ENCODE peak calls at places on chromosomes 11 and 22, in seven cellular contexts. O, Y, Q, Z, H, A and G are unnamed samples. For H3K36me3 and H3K27me3, the result is how much of the 10 kb centered on the place peaks cover.

GRCh38 chr11:128621491-128622136 is 34.3 kb upstream of the ETS1 start:
- DNase-seq in O (no peak), Z (peak), H (no peak), Q (no peak), A (no peak), Y (no peak), G (peak)

GRCh38 chr11:122642472-122642922 is 13.0 kb upstream of the UBASH3B start:
- DNase-seq in A (no peak), O (no peak), Y (no peak), H (no peak), Z (peak), Q (no peak), G (peak)

GRCh38 chr22:23268139-23268712 is 87.9 kb downstream of the BCR start:
- DNase-seq in Z (no peak), Q (peak), H (no peak), A (no peak), O (no peak), Y (no peak), G (no peak)

GRCh38 chr11:62621567-62622470 is at the start of gene B3GAT3:
- DNase-seq in A (peak), H (peak), Q (peak), Z (peak), O (peak), Y (peak), G (peak)

GRCh38 chr22:22745225-22746060 is 101.0 kb downstream of the GGTLC2 start:
- DNase-seq in Z (no peak), Q (peak), A (peak), O (no peak), Y (peak), H (no peak), G (peak)

GRCh38 chr11:8011981-8012444 is 24.9 kb downstream of the EIF3F start:
- DNase-seq in H (no peak), Y (no peak), A (no peak), Z (peak), Q (no peak), O (no peak), G (peak)

GRCh38 chr11:105641433-105641832 is 31.6 kb downstream of the GRIA4 start:
- DNase-seq in H (no peak), Y (no peak), O (no peak), Z (no peak), Q (no peak), A (no peak), G (peak)

GRCh38 chr22:27726726-27727449 is 74.7 kb downstream of the MN1 start:
- DNase-seq in Q (peak), Y (no peak), O (no peak), Z (peak), H (no peak), A (no peak), G (peak)

GRCh38 chr11:128341280-128341679 is 246.1 kb downstream of the ETS1 start:
- DNase-seq in O (no peak), Q (no peak), A (no peak), Z (no peak), H (no peak), Y (peak), G (peak)

GRCh38 chr11:126647735-126648134 is 292.2 kb downstream of the ST3GAL4 start:
- DNase-seq in Z (peak), O (no peak), Y (no peak), A (peak), Q (no peak), H (no peak), G (peak)

GRCh38 chr11:11338304-11338703 is 14.7 kb downstream of the CSNK2A3 start:
- DNase-seq in O (no peak), A (no peak), Y (no peak), Q (no peak), Z (no peak), H (no peak), G (no peak)

GRCh38 chr11:85766801-85767200 is 44.1 kb downstream of the SYTL2 start:
- DNase-seq in Y (no peak), O (no peak), Z (peak), A (no peak), Q (no peak), H (no peak), G (no peak)

GRCh38 chr11:78941226-78941851 is 366.7 kb upstream of the NARS2 start:
- DNase-seq in O (no peak), Q (no peak), A (no peak), Z (no peak), H (peak), Y (no peak), G (no peak)

GRCh38 chr11:102626686-102627085 is 1.6 kb upstream of the MMP20 start:
- DNase-seq in H (no peak), Z (no peak), Y (no peak), A (no peak), O (no peak), Q (no peak), G (no peak)

GRCh38 chr11:88281317-88281712 is 56.2 kb downstream of the CTSC start:
- DNase-seq in Z (peak), A (peak), Q (no peak), H (no peak), O (no peak), Y (no peak), G (peak)

DNA sequence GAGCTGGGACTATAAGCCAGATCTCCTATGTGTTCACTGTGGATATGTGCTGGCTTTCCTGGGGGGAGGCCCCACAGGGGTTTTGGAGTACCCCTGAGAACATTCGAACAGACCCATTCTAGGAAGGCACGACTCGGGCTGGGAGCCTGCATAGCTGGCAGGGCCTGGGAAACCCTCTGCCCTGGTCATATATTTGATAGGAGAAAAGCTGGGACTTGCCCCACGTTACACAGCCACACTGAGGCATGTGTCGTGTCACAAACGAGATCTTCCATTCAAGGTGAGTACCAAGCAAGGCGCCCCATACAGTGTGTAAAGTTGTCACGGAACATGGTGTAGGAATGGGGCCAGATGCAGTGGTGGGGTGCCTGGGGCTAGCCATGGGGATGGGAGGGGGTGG is 11.2 kb downstream of the MYO7A start:
- DNase-seq in Y (no peak), O (no peak), Q (no peak), H (no peak), A (no peak), Z (no peak), G (no peak)
- TF ChIP-seq CTCF in Y (no peak), O (no peak), Q (no peak), H (no peak), A (no peak), Z (no peak), G (no peak)

GRCh38 chr11:129911298-129911697 is 15.9 kb upstream of the NFRKB start:
- DNase-seq in Q (no peak), A (no peak), H (no peak), O (no peak), Z (peak), Y (no peak), G (peak)

GRCh38 chr11:129905402-129905801 is 10.0 kb upstream of the NFRKB start:
- DNase-seq in H (no peak), O (no peak), A (no peak), Q (no peak), Y (no peak), Z (no peak), G (no peak)

DNA sequence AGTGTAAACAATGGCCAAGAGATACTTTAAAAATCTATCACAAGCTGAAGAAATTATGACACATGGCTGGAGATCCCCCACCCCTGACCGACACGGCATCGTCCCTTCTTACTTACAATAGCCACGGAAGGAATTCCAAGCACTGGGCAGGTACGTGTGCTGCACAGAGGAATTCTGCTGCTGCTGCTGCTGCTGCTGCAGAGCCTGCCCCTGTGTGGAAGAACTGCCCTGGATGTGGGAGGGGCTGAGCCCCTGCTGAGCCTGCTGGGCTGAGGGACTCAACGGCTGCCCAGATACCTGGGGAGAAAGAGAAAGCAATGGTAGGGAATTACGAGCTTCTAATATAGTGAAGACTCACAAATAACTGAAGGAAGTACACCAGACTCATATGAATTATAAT is 15.0 kb upstream of the NFRKB start:
- DNase-seq in Q (peak), A (peak), O (no peak), H (no peak), Y (no peak), Z (no peak), G (no peak)
- H3K36me3 ChIP-seq in Q (under half), A (under half), O (under half), H (under half), Y (under half), Z (under half), G (under half)

DNA sequence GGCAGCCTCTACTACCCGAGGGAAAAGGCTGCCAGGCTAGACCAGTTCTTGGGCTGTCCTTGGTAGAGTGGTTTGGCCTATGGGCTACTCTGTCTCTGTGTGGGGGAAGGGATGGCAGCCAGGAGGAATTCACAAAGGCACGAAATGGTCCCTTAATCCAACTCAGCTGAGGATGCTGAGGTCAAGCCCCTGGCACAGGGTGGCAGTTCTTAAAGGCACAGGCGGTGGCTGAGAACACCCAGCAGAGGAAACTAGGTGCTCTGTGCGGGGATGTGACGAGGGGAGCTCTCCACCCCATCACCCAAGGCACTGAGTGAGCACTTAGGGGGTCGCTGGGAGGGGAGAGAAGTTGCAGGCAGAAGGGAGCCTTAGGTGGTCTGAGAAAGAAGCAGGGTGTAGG is at the start of gene MFRP:
- DNase-seq in O (no peak), Z (no peak), Y (no peak), H (no peak), Q (no peak), A (no peak), G (no peak)
- H3K27me3 ChIP-seq in O (under half), Z (under half), Y (under half), H (under half), Q (under half), A (under half), G (under half)

GRCh38 chr11:32289701-32290100 is 145.6 kb downstream of the WT1 start:
- DNase-seq in Y (no peak), A (no peak), Q (no peak), O (no peak), Z (no peak), H (no peak), G (no peak)

GRCh38 chr11:32290783-32291182 is 144.6 kb downstream of the WT1 start:
- DNase-seq in H (no peak), A (no peak), Q (no peak), Z (no peak), O (no peak), Y (no peak), G (no peak)

DNA sequence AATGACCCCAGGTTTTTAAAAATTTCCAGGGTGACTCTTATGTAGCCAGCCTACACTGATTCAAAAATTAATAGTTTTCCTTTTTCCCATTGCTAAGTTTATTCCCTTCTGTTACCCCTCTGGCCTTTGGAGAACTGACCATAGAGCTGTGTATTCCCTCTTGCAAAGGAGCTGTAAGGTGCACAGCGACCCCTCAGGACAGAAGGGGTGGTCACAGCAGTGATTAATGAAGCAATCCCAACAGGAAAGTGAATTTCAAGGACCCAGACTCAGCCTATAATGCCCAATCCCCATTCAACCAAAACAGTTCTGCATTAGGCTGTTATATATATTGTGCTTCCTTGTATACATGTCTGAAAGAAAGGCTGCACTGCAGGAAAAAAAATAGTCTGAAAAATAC is 147.1 kb downstream of the WT1 start:
- DNase-seq in A (peak), Y (no peak), O (no peak), H (no peak), Q (peak), Z (no peak), G (no peak)
- TF ChIP-seq CTCF in A (peak), Y (no peak), O (no peak), H (no peak), Q (peak), Z (peak), G (no peak)

DNA sequence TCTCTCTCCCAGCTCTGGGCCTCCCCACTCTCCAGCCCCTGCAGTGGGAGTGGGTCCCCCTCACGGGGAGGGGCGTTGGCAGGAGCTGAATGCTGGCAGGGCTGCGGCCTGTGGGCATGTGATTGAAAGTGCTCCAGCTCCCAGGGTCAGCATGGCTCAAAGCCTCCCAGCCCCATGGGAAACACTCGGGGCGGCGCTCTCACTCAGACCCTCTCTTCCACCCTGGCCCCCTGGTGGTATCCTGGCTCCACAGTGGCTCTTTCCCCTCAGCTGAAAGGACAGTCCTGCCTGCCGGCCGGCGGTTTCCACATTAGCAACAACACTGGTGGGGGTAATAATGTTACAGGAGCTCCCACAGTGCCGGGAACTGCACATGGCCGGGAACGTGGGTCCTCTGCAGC is 35.5 kb downstream of the POLR3H start:
- DNase-seq in O (no peak), Z (no peak), Q (no peak), H (no peak), A (no peak), Y (no peak), G (no peak)
- H3K36me3 ChIP-seq in O (under half), Z (under half), Q (under half), H (under half), A (under half), Y (under half), G (under half)

GRCh38 chr11:72676874-72677341 is 2.7 kb upstream of the PDE2A start:
- DNase-seq in Q (peak), Z (peak), Y (peak), A (peak), H (peak), O (no peak), G (peak)
- H3K27me3 ChIP-seq in Q (half or more), Z (half or more), Y (under half), A (half or more), H (under half), O (under half), G (under half)

GRCh38 chr11:47271328-47271727 is 1.4 kb downstream of the MADD start:
- DNase-seq in A (no peak), Y (no peak), Q (no peak), O (no peak), H (no peak), Z (no peak), G (no peak)

GRCh38 chr11:47269002-47269828 is 718 bp upstream of the MADD start:
- DNase-seq in Z (peak), Q (peak), H (peak), A (peak), Y (peak), O (peak), G (peak)

GRCh38 chr11:47271961-47272661 is 2.2 kb downstream of the MADD start:
- DNase-seq in H (peak), Y (no peak), O (no peak), Q (peak), A (no peak), Z (no peak), G (no peak)

GRCh38 chr11:47269829-47270305 is at the start of gene MADD:
- DNase-seq in Q (peak), Y (peak), A (peak), Z (peak), O (peak), H (peak), G (no peak)

GRCh38 chr11:47270331-47271271 is 668 bp downstream of the MADD start:
- DNase-seq in Y (peak), Z (peak), A (no peak), O (no peak), Q (peak), H (peak), G (peak)
- TF ChIP-seq CTCF in Y (no peak), Z (no peak), A (peak), O (no peak), Q (no peak), H (no peak), G (no peak)

GRCh38 chr22:36765131-36765942 is 10.6 kb downstream of the IFT27 start:
- DNase-seq in Q (no peak), H (no peak), A (no peak), Y (no peak), O (no peak), Z (no peak), G (no peak)
- H3K36me3 ChIP-seq in Q (under half), H (under half), A (under half), Y (under half), O (under half), Z (under half), G (under half)

DNA sequence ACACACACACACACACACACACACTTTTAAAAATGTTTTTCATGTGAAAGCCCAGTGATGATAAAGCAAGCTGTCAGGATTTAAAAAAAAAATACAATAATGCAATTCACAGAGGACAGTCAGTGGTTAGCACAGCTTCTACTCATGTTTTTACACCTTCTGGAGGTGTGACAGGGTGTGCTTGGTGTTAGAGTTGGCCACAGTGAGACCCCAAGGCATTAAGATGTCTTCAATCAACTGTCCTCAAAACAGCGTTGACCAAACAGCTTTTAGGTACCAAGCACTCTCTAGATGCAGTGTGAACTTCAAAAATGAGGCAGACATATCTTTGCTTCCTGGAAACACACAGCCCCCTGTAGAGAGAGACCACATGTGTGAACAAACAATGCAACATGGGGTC is 166.4 kb upstream of the TBCEL start:
- DNase-seq in O (no peak), A (no peak), Q (no peak), Z (no peak), Y (no peak), H (no peak), G (no peak)
- H3K27me3 ChIP-seq in O (under half), A (under half), Q (under half), Z (under half), Y (under half), H (under half), G (under half)

GRCh38 chr22:19360300-19360792 is 68.8 kb upstream of the CLTCL1 start:
- DNase-seq in A (no peak), H (no peak), O (no peak), Z (no peak), Y (no peak), Q (peak), G (no peak)
- TF ChIP-seq CTCF in A (no peak), H (no peak), O (no peak), Z (no peak), Y (no peak), Q (peak), G (no peak)